ENCODE peak calls at places on chromosomes 6 and 20, in ten cellular contexts. B, H, U, X, T, A, R, E, G and F are unnamed samples.

GRCh38 chr20:52230406-52230805 is 38.8 kb upstream of the ZFP64 start:
- DNase-seq in B (no peak), H (no peak), U (no peak), X (no peak), T (no peak), A (peak; percentile 10), R (no peak), E (peak; percentile 35), G (no peak), F (no peak)

GRCh38 chr20:38007526-38007925 is 25.7 kb downstream of the TTI1 start:
- DNase-seq in B (no peak), H (no peak), U (no peak), X (no peak), T (peak; percentile 45), A (no peak), R (no peak), E (no peak), G (no peak), F (no peak)

GRCh38 chr6:32882879-32883250 is 28.9 kb downstream of the PSMB9 start:
- DNase-seq in B (no peak), H (no peak), U (peak; percentile 35), X (no peak), T (no peak), A (no peak), R (no peak), E (no peak), G (no peak), F (no peak)

GRCh38 chr6:131519670-131520436 is 53.2 kb upstream of the ARG1 start:
- DNase-seq in B (peak; percentile 23), H (no peak), U (peak; percentile 34), X (no peak), T (peak; percentile 26), A (peak; percentile 11), R (no peak), E (peak; percentile 71), G (no peak), F (no peak)

GRCh38 chr6:52514514-52514913 is 62.3 kb downstream of the TRAM2 start:
- DNase-seq in B (no peak), H (no peak), U (peak; percentile 65), X (no peak), T (no peak), A (peak; percentile 78), R (peak; percentile 87), E (no peak), G (no peak), F (no peak)

GRCh38 chr6:33641144-33641543 is 20.0 kb downstream of the ITPR3 start:
- DNase-seq in B (no peak), H (no peak), U (no peak), X (no peak), T (no peak), A (no peak), R (no peak), E (no peak), G (no peak), F (no peak)

GRCh38 chr6:78810146-78810545 is 57.2 kb upstream of the IRAK1BP1 start:
- DNase-seq in B (peak; percentile 6), H (no peak), U (peak; percentile 55), X (no peak), T (peak; percentile 28), A (peak; percentile 20), R (no peak), E (peak; percentile 34), G (no peak), F (no peak)

GRCh38 chr20:64035066-64035932 is 683 bp upstream of the C20orf204 start:
- DNase-seq in B (no peak), H (no peak), U (no peak), X (no peak), T (no peak), A (no peak), R (no peak), E (no peak), G (no peak), F (no peak)

GRCh38 chr6:210778-211177 is 81.5 kb upstream of the DUSP22 start:
- DNase-seq in B (no peak), H (no peak), U (no peak), X (no peak), T (no peak), A (no peak), R (no peak), E (peak; percentile 15), G (no peak), F (no peak)

GRCh38 chr20:23136893-23137745 is 51.0 kb upstream of the CD93 start:
- DNase-seq in B (no peak), H (no peak), U (peak; percentile 82), X (no peak), T (no peak), A (no peak), R (no peak), E (no peak), G (no peak), F (no peak)

GRCh38 chr6:157269261-157269794 is 54.0 kb downstream of the TMEM242 start:
- DNase-seq in B (no peak), H (no peak), U (no peak), X (no peak), T (no peak), A (no peak), R (peak; percentile 81), E (no peak), G (peak; percentile 89), F (no peak)